ENCODE peak calls at places on chromosomes 7 and 10, in five cellular contexts. One of them, this sample, is unnamed.

GRCh38 chr10:77084431-77085144 is 553.0 kb downstream of the KCNMA1 start:
- ATAC-seq in left ventricle myocardium superior: peak; percentile 84
- ATAC-seq in IMR-90: no peak
- ATAC-seq in Panc1: no peak
- ATAC-seq in PC-3: no peak
- ATAC-seq in this sample: peak; percentile 10

GRCh38 chr7:131717181-131717580 is 160.8 kb upstream of the PODXL start:
- ATAC-seq in left ventricle myocardium superior: no peak
- ATAC-seq in IMR-90: no peak
- ATAC-seq in Panc1: no peak
- ATAC-seq in PC-3: no peak
- ATAC-seq in this sample: no peak

GRCh38 chr7:141430426-141431142 is 120.6 kb upstream of the AGK start:
- ATAC-seq in left ventricle myocardium superior: peak; percentile 80
- ATAC-seq in IMR-90: no peak
- ATAC-seq in Panc1: no peak
- ATAC-seq in PC-3: no peak
- ATAC-seq in this sample: no peak

GRCh38 chr10:45180946-45181439 is 134.4 kb downstream of the OR13A1 start:
- ATAC-seq in left ventricle myocardium superior: no peak
- ATAC-seq in IMR-90: no peak
- ATAC-seq in Panc1: no peak
- ATAC-seq in PC-3: no peak
- ATAC-seq in this sample: no peak

GRCh38 chr7:45026013-45026412 is 26.0 kb downstream of the CCM2 start:
- ATAC-seq in left ventricle myocardium superior: no peak
- ATAC-seq in IMR-90: no peak
- ATAC-seq in Panc1: no peak
- ATAC-seq in PC-3: no peak
- ATAC-seq in this sample: no peak

GRCh38 chr7:117271566-117271965 is 51.3 kb downstream of the WNT2 start:
- ATAC-seq in left ventricle myocardium superior: no peak
- ATAC-seq in IMR-90: no peak
- ATAC-seq in Panc1: no peak
- ATAC-seq in PC-3: no peak
- ATAC-seq in this sample: no peak

GRCh38 chr7:7176421-7177043 is 5.8 kb upstream of the C1GALT1 start:
- ATAC-seq in left ventricle myocardium superior: peak; percentile 72
- ATAC-seq in IMR-90: peak; percentile 91
- ATAC-seq in Panc1: peak; percentile 77
- ATAC-seq in PC-3: peak; percentile 68
- ATAC-seq in this sample: no peak

GRCh38 chr10:6272126-6272525 is 69.4 kb downstream of the PFKFB3 start:
- ATAC-seq in left ventricle myocardium superior: no peak
- ATAC-seq in IMR-90: no peak
- ATAC-seq in Panc1: no peak
- ATAC-seq in PC-3: no peak
- ATAC-seq in this sample: no peak

GRCh38 chr10:114684822-114685209 is 26.7 kb upstream of the ABLIM1 start:
- ATAC-seq in left ventricle myocardium superior: peak; percentile 45
- ATAC-seq in IMR-90: peak; percentile 88
- ATAC-seq in Panc1: peak; percentile 51
- ATAC-seq in PC-3: peak; percentile 70
- ATAC-seq in this sample: no peak

GRCh38 chr10:119776536-119776935 is 50.7 kb downstream of the INPP5F start:
- ATAC-seq in left ventricle myocardium superior: no peak
- ATAC-seq in IMR-90: peak; percentile 48
- ATAC-seq in Panc1: no peak
- ATAC-seq in PC-3: no peak
- ATAC-seq in this sample: no peak

GRCh38 chr10:44994752-44995530 is 5.8 kb upstream of the ZNF22 start:
- ATAC-seq in left ventricle myocardium superior: no peak
- ATAC-seq in IMR-90: no peak
- ATAC-seq in Panc1: no peak
- ATAC-seq in PC-3: no peak
- ATAC-seq in this sample: no peak

GRCh38 chr7:94391716-94392390 is 2.8 kb upstream of the COL1A2 start:
- ATAC-seq in left ventricle myocardium superior: no peak
- ATAC-seq in IMR-90: peak; percentile 35
- ATAC-seq in Panc1: no peak
- ATAC-seq in PC-3: no peak
- ATAC-seq in this sample: peak; percentile 51